ENCODE peak calls at places on chromosomes 1 and 21, in eight cellular contexts. One of them, this sample, is unnamed. For H3K4me1, the result is how much of the 10 kb centered on the place peaks cover.

GRCh38 chr1:220492671-220493070 is 35.3 kb upstream of the MARK1 start:
- DNase-seq in H1: no peak
- DNase-seq in sigmoid colon: no peak
- DNase-seq in K562: no peak
- DNase-seq in prostate gland: no peak
- DNase-seq in spleen: no peak
- DNase-seq in breast epithelium: no peak
- DNase-seq in GM23338: no peak
- DNase-seq in this sample: no peak

GRCh38 chr1:183209533-183210158 is 23.6 kb downstream of the LAMC2 start:
- DNase-seq in H1: no peak
- DNase-seq in sigmoid colon: no peak
- DNase-seq in K562: no peak
- DNase-seq in prostate gland: no peak
- DNase-seq in spleen: no peak
- DNase-seq in breast epithelium: no peak
- DNase-seq in GM23338: no peak
- DNase-seq in this sample: no peak

GRCh38 chr1:43388021-43388575 is 1.5 kb downstream of the MED8 start:
- DNase-seq in H1: no peak
- DNase-seq in sigmoid colon: no peak
- DNase-seq in K562: no peak
- DNase-seq in prostate gland: no peak
- DNase-seq in spleen: no peak
- DNase-seq in breast epithelium: no peak
- DNase-seq in GM23338: no peak
- DNase-seq in this sample: no peak

GRCh38 chr1:195376190-195376589 is 1232.0 kb downstream of the KCNT2 start:
- DNase-seq in H1: no peak
- DNase-seq in sigmoid colon: no peak
- DNase-seq in K562: no peak
- DNase-seq in prostate gland: no peak
- DNase-seq in spleen: no peak
- DNase-seq in breast epithelium: no peak
- DNase-seq in GM23338: peak
- DNase-seq in this sample: no peak

GRCh38 chr1:242523968-242524570 is 428 bp downstream of the PLD5 start:
- DNase-seq in H1: peak
- DNase-seq in sigmoid colon: no peak
- DNase-seq in K562: peak
- DNase-seq in prostate gland: peak
- DNase-seq in spleen: peak
- DNase-seq in breast epithelium: peak
- DNase-seq in GM23338: peak
- DNase-seq in this sample: no peak

GRCh38 chr1:198934901-198935301 is 296.1 kb downstream of the PTPRC start:
- DNase-seq in H1: no peak
- DNase-seq in sigmoid colon: no peak
- DNase-seq in K562: no peak
- DNase-seq in prostate gland: no peak
- DNase-seq in spleen: no peak
- DNase-seq in breast epithelium: no peak
- DNase-seq in GM23338: no peak
- DNase-seq in this sample: no peak

GRCh38 chr21:26719750-26720149 is 125.5 kb downstream of the ADAMTS1 start:
- DNase-seq in H1: no peak
- DNase-seq in sigmoid colon: no peak
- DNase-seq in K562: no peak
- DNase-seq in prostate gland: no peak
- DNase-seq in spleen: no peak
- DNase-seq in breast epithelium: no peak
- DNase-seq in GM23338: no peak
- DNase-seq in this sample: no peak

GRCh38 chr1:41517039-41517438 is 32.6 kb upstream of the EDN2 start:
- DNase-seq in H1: no peak
- DNase-seq in sigmoid colon: no peak
- DNase-seq in K562: no peak
- DNase-seq in prostate gland: no peak
- DNase-seq in spleen: no peak
- DNase-seq in breast epithelium: no peak
- DNase-seq in GM23338: no peak
- DNase-seq in this sample: no peak

GRCh38 chr1:110084226-110085078 is 14.0 kb upstream of the ALX3 start:
- DNase-seq in H1: peak
- DNase-seq in sigmoid colon: peak
- DNase-seq in K562: no peak
- DNase-seq in prostate gland: peak
- DNase-seq in spleen: peak
- DNase-seq in breast epithelium: no peak
- DNase-seq in GM23338: peak
- DNase-seq in this sample: peak

GRCh38 chr1:57093122-57093521 is 127.3 kb upstream of the C8B start:
- DNase-seq in H1: no peak
- DNase-seq in sigmoid colon: no peak
- DNase-seq in K562: no peak
- DNase-seq in prostate gland: no peak
- DNase-seq in spleen: no peak
- DNase-seq in breast epithelium: no peak
- DNase-seq in GM23338: no peak
- DNase-seq in this sample: no peak

GRCh38 chr1:241934181-241934815 is 23.3 kb upstream of the BECN2 start:
- DNase-seq in H1: peak
- DNase-seq in sigmoid colon: peak
- DNase-seq in K562: peak
- DNase-seq in prostate gland: no peak
- DNase-seq in spleen: no peak
- DNase-seq in breast epithelium: no peak
- DNase-seq in GM23338: peak
- DNase-seq in this sample: no peak

GRCh38 chr1:3062616-3063378 is 6.2 kb upstream of the PRDM16 start:
- DNase-seq in H1: peak
- DNase-seq in sigmoid colon: peak
- DNase-seq in K562: no peak
- DNase-seq in prostate gland: no peak
- DNase-seq in spleen: peak
- DNase-seq in breast epithelium: no peak
- DNase-seq in GM23338: peak
- DNase-seq in this sample: peak

GRCh38 chr21:17783816-17784598 is 35.1 kb downstream of the C21orf91 start:
- DNase-seq in H1: no peak
- DNase-seq in sigmoid colon: no peak
- DNase-seq in K562: no peak
- DNase-seq in prostate gland: no peak
- DNase-seq in spleen: no peak
- DNase-seq in breast epithelium: no peak
- DNase-seq in GM23338: no peak
- DNase-seq in this sample: no peak

GRCh38 chr1:119674110-119674509 is 26.0 kb upstream of the ZNF697 start:
- DNase-seq in H1: no peak
- DNase-seq in sigmoid colon: no peak
- DNase-seq in K562: no peak
- DNase-seq in prostate gland: peak
- DNase-seq in spleen: no peak
- DNase-seq in breast epithelium: peak
- DNase-seq in GM23338: peak
- DNase-seq in this sample: no peak

GRCh38 chr1:166579835-166580488 is 259.3 kb upstream of the POGK start:
- DNase-seq in H1: no peak
- DNase-seq in sigmoid colon: no peak
- DNase-seq in K562: no peak
- DNase-seq in prostate gland: no peak
- DNase-seq in spleen: no peak
- DNase-seq in breast epithelium: no peak
- DNase-seq in GM23338: no peak
- DNase-seq in this sample: no peak

GRCh38 chr1:94819945-94820746 is at the start of gene SLC44A3:
- DNase-seq in H1: peak
- DNase-seq in sigmoid colon: peak
- DNase-seq in K562: no peak
- DNase-seq in prostate gland: peak
- DNase-seq in spleen: peak
- DNase-seq in breast epithelium: peak
- DNase-seq in GM23338: peak
- DNase-seq in this sample: peak

GRCh38 chr1:94821636-94822305 is 1.6 kb downstream of the SLC44A3 start:
- DNase-seq in H1: no peak
- DNase-seq in sigmoid colon: no peak
- DNase-seq in K562: no peak
- DNase-seq in prostate gland: no peak
- DNase-seq in spleen: no peak
- DNase-seq in breast epithelium: no peak
- DNase-seq in GM23338: no peak
- DNase-seq in this sample: no peak

GRCh38 chr1:94823116-94823515 is 3.0 kb downstream of the SLC44A3 start:
- DNase-seq in H1: no peak
- DNase-seq in sigmoid colon: no peak
- DNase-seq in K562: no peak
- DNase-seq in prostate gland: no peak
- DNase-seq in spleen: no peak
- DNase-seq in breast epithelium: no peak
- DNase-seq in GM23338: no peak
- DNase-seq in this sample: no peak

GRCh38 chr1:94819584-94819944 is 593 bp upstream of the SLC44A3 start:
- DNase-seq in H1: no peak
- DNase-seq in sigmoid colon: no peak
- DNase-seq in K562: no peak
- DNase-seq in prostate gland: no peak
- DNase-seq in spleen: no peak
- DNase-seq in breast epithelium: no peak
- DNase-seq in GM23338: peak
- DNase-seq in this sample: no peak

DNA sequence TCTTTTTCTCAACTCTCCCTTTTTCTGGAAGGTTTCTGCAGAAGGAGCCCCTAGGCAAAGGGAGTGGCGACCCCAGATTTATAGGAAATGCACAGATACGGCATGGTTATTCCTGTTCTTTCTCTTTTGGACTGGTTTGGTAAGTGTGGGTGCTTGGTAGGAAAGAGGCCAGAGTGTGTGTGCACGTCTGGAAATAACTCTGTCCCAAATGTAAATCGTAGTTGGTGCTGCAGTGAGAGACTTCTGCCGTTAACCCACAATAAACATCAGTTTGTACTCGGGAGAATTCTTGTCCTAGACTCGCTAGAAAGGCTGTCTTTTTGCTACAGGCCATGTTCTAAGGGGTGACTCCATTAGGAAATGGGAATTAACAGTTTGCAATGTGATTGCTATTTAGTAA is 761 bp downstream of the SLC44A3 start:
- DNase-seq in H1: no peak
- DNase-seq in sigmoid colon: no peak
- DNase-seq in K562: no peak
- DNase-seq in prostate gland: no peak
- DNase-seq in spleen: no peak
- DNase-seq in breast epithelium: no peak
- DNase-seq in GM23338: no peak
- DNase-seq in this sample: no peak
- H3K27ac ChIP-seq in H1: no peak
- H3K27ac ChIP-seq in sigmoid colon: no peak
- H3K27ac ChIP-seq in K562: no peak
- H3K27ac ChIP-seq in prostate gland: peak
- H3K27ac ChIP-seq in spleen: no peak
- H3K27ac ChIP-seq in breast epithelium: no peak
- H3K27ac ChIP-seq in GM23338: no peak
- H3K27ac ChIP-seq in this sample: peak

DNA sequence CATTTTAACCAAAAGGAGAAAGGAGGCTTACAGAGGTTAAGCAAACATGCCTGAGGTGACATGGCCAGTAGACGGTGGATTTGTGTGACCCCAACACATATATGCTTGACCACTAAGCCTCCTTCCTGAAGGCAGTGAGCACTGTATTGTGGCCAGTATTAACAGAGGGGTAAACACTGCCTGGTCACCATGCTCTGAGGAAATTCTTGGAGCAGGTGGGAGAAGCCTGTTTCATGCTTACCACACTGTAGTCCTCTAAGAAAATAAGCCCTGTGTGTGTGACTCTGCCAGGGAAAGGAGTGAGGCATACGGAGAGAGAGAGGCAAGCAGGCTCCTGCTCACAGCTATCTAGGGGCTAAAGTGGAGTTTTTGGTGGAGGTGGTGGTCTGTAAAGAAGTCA is 102.7 kb downstream of the KCND3 start:
- DNase-seq in H1: no peak
- DNase-seq in sigmoid colon: no peak
- DNase-seq in K562: no peak
- DNase-seq in prostate gland: no peak
- DNase-seq in spleen: no peak
- DNase-seq in breast epithelium: no peak
- DNase-seq in GM23338: peak
- DNase-seq in this sample: no peak
- H3K4me1 ChIP-seq in H1: under half
- H3K4me1 ChIP-seq in sigmoid colon: under half
- H3K4me1 ChIP-seq in K562: under half
- H3K4me1 ChIP-seq in prostate gland: under half
- H3K4me1 ChIP-seq in spleen: under half
- H3K4me1 ChIP-seq in breast epithelium: under half
- H3K4me1 ChIP-seq in GM23338: under half
- H3K4me1 ChIP-seq in this sample: under half

GRCh38 chr1:54407201-54407956 is 1.2 kb upstream of the SSBP3 start:
- DNase-seq in H1: peak
- DNase-seq in sigmoid colon: peak
- DNase-seq in K562: peak
- DNase-seq in prostate gland: peak
- DNase-seq in spleen: peak
- DNase-seq in breast epithelium: peak
- DNase-seq in GM23338: peak
- DNase-seq in this sample: peak
- TF ChIP-seq POLR2AphosphoS5 in H1: peak
- TF ChIP-seq POLR2AphosphoS5 in sigmoid colon: peak
- TF ChIP-seq POLR2AphosphoS5 in K562: peak
- TF ChIP-seq POLR2AphosphoS5 in prostate gland: peak
- TF ChIP-seq POLR2AphosphoS5 in spleen: peak
- TF ChIP-seq POLR2AphosphoS5 in breast epithelium: no peak
- TF ChIP-seq POLR2AphosphoS5 in GM23338: no peak
- TF ChIP-seq POLR2AphosphoS5 in this sample: peak

GRCh38 chr1:159866905-159867304 is 4.4 kb upstream of the VSIG8 start:
- DNase-seq in H1: no peak
- DNase-seq in sigmoid colon: no peak
- DNase-seq in K562: no peak
- DNase-seq in prostate gland: no peak
- DNase-seq in spleen: no peak
- DNase-seq in breast epithelium: no peak
- DNase-seq in GM23338: no peak
- DNase-seq in this sample: no peak
- H3K27ac ChIP-seq in H1: no peak
- H3K27ac ChIP-seq in sigmoid colon: no peak
- H3K27ac ChIP-seq in K562: no peak
- H3K27ac ChIP-seq in prostate gland: no peak
- H3K27ac ChIP-seq in spleen: no peak
- H3K27ac ChIP-seq in breast epithelium: peak
- H3K27ac ChIP-seq in GM23338: no peak
- H3K27ac ChIP-seq in this sample: peak

DNA sequence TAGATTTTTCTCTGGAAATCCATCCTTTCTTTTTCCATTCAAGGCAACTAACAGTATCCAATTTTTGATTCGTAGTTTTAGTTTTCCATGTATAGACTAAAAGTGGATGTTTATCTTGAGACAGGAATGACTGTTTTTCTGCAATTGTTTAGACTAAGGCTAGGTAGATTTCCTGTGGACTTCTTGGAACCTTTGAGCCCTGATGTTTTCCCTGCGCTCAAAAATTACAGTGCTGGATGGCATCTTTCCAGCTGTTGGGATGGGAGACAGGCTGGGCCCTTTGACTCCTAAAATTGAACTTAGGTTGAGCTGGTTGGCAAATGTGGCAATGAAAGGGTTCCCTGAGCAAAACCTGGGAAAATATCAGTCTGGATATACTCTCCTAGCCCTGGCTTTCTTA is 180.4 kb downstream of the DHRS3 start:
- DNase-seq in H1: no peak
- DNase-seq in sigmoid colon: no peak
- DNase-seq in K562: no peak
- DNase-seq in prostate gland: no peak
- DNase-seq in spleen: no peak
- DNase-seq in breast epithelium: no peak
- DNase-seq in GM23338: no peak
- DNase-seq in this sample: no peak
- H3K4me1 ChIP-seq in H1: under half
- H3K4me1 ChIP-seq in sigmoid colon: under half
- H3K4me1 ChIP-seq in K562: under half
- H3K4me1 ChIP-seq in prostate gland: under half
- H3K4me1 ChIP-seq in spleen: half or more
- H3K4me1 ChIP-seq in breast epithelium: under half
- H3K4me1 ChIP-seq in GM23338: under half
- H3K4me1 ChIP-seq in this sample: half or more